ENCODE peak calls at places on chromosomes 5 and 9, in four cellular contexts. W is fibroblast of mammary gland, N is putamen, U is germinal center. K is an unnamed sample.

GRCh38 chr5:58080573-58080972 is 379.3 kb downstream of the PLK2 start:
- DNase-seq in W (peak), N (no peak), U (no peak), K (no peak)

GRCh38 chr5:179195561-179196419 is 135.6 kb downstream of the ZNF354C start:
- DNase-seq in W (no peak), N (no peak), U (no peak), K (no peak)

GRCh38 chr5:175096469-175097185 is 347.4 kb downstream of the DRD1 start:
- DNase-seq in W (no peak), N (no peak), U (no peak), K (no peak)

GRCh38 chr5:180084638-180085561 is 13.3 kb upstream of the RNF130 start:
- DNase-seq in W (no peak), N (no peak), U (no peak), K (no peak)

GRCh38 chr5:174328626-174329299 is 283.3 kb downstream of the NSG2 start:
- DNase-seq in W (peak), N (no peak), U (no peak), K (no peak)

GRCh38 chr9:111896942-111897830 is 572 bp downstream of the UGCG start:
- DNase-seq in W (peak), N (no peak), U (peak), K (no peak)

GRCh38 chr5:167064199-167064811 is 1227.1 kb upstream of the WWC1 start:
- DNase-seq in W (no peak), N (no peak), U (no peak), K (no peak)

GRCh38 chr9:96491079-96491879 is 41.3 kb downstream of the HABP4 start:
- DNase-seq in W (no peak), N (no peak), U (no peak), K (no peak)

K was measured in OCI-LY7.